ENCODE peak calls at places on chromosomes 11 and 22, in five cellular contexts. G is NCI-H460, O is NCI-H774, U is endothelial cell, A is pancreas. Z is an unnamed sample.
A peak's percentile ranks its signal among the peaks of the same experiment; 100 is the strongest.

GRCh38 chr11:84691830-84692229 is 935.3 kb downstream of the DLG2 start:
- DNase-seq in G (no peak), O (no peak), U (no peak), A (no peak), Z (peak; percentile 27)

GRCh38 chr22:24069721-24070120 is 58.6 kb downstream of the CABIN1 start:
- DNase-seq in G (no peak), O (no peak), U (no peak), A (no peak), Z (no peak)

GRCh38 chr11:1259076-1259461 is 36.2 kb downstream of the MUC5B start:
- DNase-seq in G (no peak), O (no peak), U (no peak), A (no peak), Z (no peak)

GRCh38 chr22:38724926-38725571 is 19.3 kb downstream of the GTPBP1 start:
- DNase-seq in G (peak; percentile 7), O (no peak), U (peak; percentile 45), A (no peak), Z (peak; percentile 45)

GRCh38 chr22:27850000-27850465 is 48.5 kb upstream of the MN1 start:
- DNase-seq in G (no peak), O (no peak), U (no peak), A (no peak), Z (no peak)

GRCh38 chr11:108929241-108929640 is 264.4 kb downstream of the DDX10 start:
- DNase-seq in G (peak; percentile 86), O (no peak), U (no peak), A (no peak), Z (no peak)

GRCh38 chr11:44493383-44493782 is 72.1 kb upstream of the CD82 start:
- DNase-seq in G (no peak), O (no peak), U (no peak), A (no peak), Z (no peak)

GRCh38 chr11:20565236-20565635 is 34.2 kb upstream of the SLC6A5 start:
- DNase-seq in G (no peak), O (no peak), U (no peak), A (no peak), Z (no peak)

GRCh38 chr22:19213496-19214473 is 35.2 kb upstream of the SLC25A1 start:
- DNase-seq in G (no peak), O (no peak), U (no peak), A (no peak), Z (no peak)

GRCh38 chr22:25829237-25829636 is 87.2 kb downstream of the MYO18B start:
- DNase-seq in G (no peak), O (no peak), U (no peak), A (no peak), Z (no peak)

GRCh38 chr11:30983810-30984441 is 385.6 kb downstream of the DCDC1 start:
- DNase-seq in G (no peak), O (no peak), U (no peak), A (no peak), Z (no peak)

GRCh38 chr11:132205006-132205405 is 834.6 kb downstream of the NTM start:
- DNase-seq in G (no peak), O (no peak), U (no peak), A (no peak), Z (no peak)

GRCh38 chr22:43550024-43550620 is 138.3 kb downstream of the MPPED1 start:
- DNase-seq in G (no peak), O (no peak), U (no peak), A (no peak), Z (no peak)